ENCODE peak calls at places on chromosomes 16 and 17, in nine cellular contexts. I is activated naive CD8-positive, alpha-beta T cell treated with anti-CD3 and anti-CD28 coated beads, Interleukin-2, amount 50 U/mL, for 16 hours; G is NCI-H1105 treated with DMSO at 0.1 percent for 48 hours; W is stimulated activated CD4-positive, alpha-beta T cell treated with anti-CD3 and anti-CD28 coated beads, Interleukin-2, amount 100 ng/mL, for 48 hours; H is skeletal muscle cell; Y is activated CD8-positive, alpha-beta T cell treated with anti-CD3 and anti-CD28 coated beads for 36 hours; X is NCI-H1092; R is RCC 7860; P is AG04449. C is an unnamed sample.
A peak's percentile ranks its signal among the peaks of the same experiment; 100 is the strongest.

GRCh38 chr17:62616993-62617893 is 10.2 kb upstream of the MRC2 start:
- DNase-seq in I (no peak), P (no peak), Y (no peak), G (no peak), R (no peak), X (no peak), W (no peak), H (no peak), C (no peak)

GRCh38 chr16:19167710-19168172 is 299 bp upstream of the SYT17 start:
- DNase-seq in H (no peak), G (peak; percentile 48), W (peak; percentile 45), Y (peak; percentile 53), X (peak; percentile 86), P (no peak), R (no peak), I (no peak), C (peak; percentile 77)

GRCh38 chr16:85372627-85373372 is 240.3 kb upstream of the GSE1 start:
- DNase-seq in H (no peak), W (no peak), X (no peak), R (peak; percentile 81), G (no peak), I (no peak), P (peak; percentile 53), Y (peak; percentile 74), C (peak; percentile 69)

GRCh38 chr16:83967838-83968482 is at the start of gene NECAB2:
- DNase-seq in I (no peak), P (no peak), Y (peak; percentile 54), R (no peak), X (peak; percentile 22), H (no peak), W (peak; percentile 10), G (peak; percentile 0), C (peak; percentile 78)

GRCh38 chr16:23182206-23182674 is 305 bp upstream of the SCNN1G start:
- DNase-seq in W (peak; percentile 69), P (no peak), Y (peak; percentile 82), I (peak; percentile 32), H (peak; percentile 3), G (peak; percentile 82), R (peak; percentile 28), X (peak; percentile 65), C (peak; percentile 45)

GRCh38 chr17:16269658-16270057 is 52.6 kb downstream of the PIGL start:
- DNase-seq in X (no peak), W (no peak), H (no peak), R (no peak), G (no peak), I (no peak), Y (no peak), P (no peak), C (peak; percentile 66)

GRCh38 chr17:81309140-81309858 is 14.2 kb upstream of the SLC38A10 start:
- DNase-seq in G (no peak), P (no peak), X (no peak), W (peak; percentile 32), R (peak; percentile 34), H (no peak), I (no peak), Y (peak; percentile 78), C (peak; percentile 74)

GRCh38 chr16:88815901-88816589 is 4.3 kb upstream of the APRT start:
- DNase-seq in X (peak; percentile 61), I (peak; percentile 19), H (no peak), G (peak; percentile 42), R (peak; percentile 13), P (no peak), W (peak; percentile 56), Y (peak; percentile 72), C (peak; percentile 54)